ENCODE peak calls at places on chromosomes 4 and X, in six cellular contexts. H is HS-5; W is anterior cingulate cortex; V is activated CD8-positive, alpha-beta T cell treated with anti-CD3 and anti-CD28 coated beads, Interleukin-2, amount 10 ng/mL, durations not matched to agents 7 days and 5 days; Z is Kasumi-1; O is osteocyte. S is an unnamed sample.

GRCh38 chrX:24014388-24015018 is 12.5 kb downstream of the KLHL15 start:
- DNase-seq in H (no peak), W (no peak), V (peak), Z (no peak), O (no peak), S (no peak)

GRCh38 chrX:65994519-65995501 is 45.1 kb downstream of the VSIG4 start:
- DNase-seq in H (no peak), W (no peak), V (no peak), Z (no peak), O (no peak), S (no peak)

GRCh38 chr4:163161536-163162205 is 5.0 kb downstream of the NAF1 start:
- DNase-seq in H (peak), W (no peak), V (no peak), Z (no peak), O (no peak), S (no peak)

GRCh38 chr4:38140643-38141203 is 180.5 kb downstream of the PTTG2 start:
- DNase-seq in H (no peak), W (no peak), V (no peak), Z (no peak), O (no peak), S (no peak)

GRCh38 chr4:152663203-152664066 is 16.4 kb downstream of the TMEM154 start:
- DNase-seq in H (no peak), W (no peak), V (no peak), Z (peak), O (no peak), S (no peak)

GRCh38 chr4:155954118-155954503 is 445 bp upstream of the CTSO start:
- DNase-seq in H (no peak), W (no peak), V (no peak), Z (no peak), O (no peak), S (no peak)

GRCh38 chr4:187209921-187210613 is 486.4 kb upstream of the FAT1 start:
- DNase-seq in H (no peak), W (no peak), V (no peak), Z (no peak), O (no peak), S (no peak)

GRCh38 chr4:21476753-21477152 is 471.8 kb downstream of the KCNIP4 start:
- DNase-seq in H (no peak), W (no peak), V (no peak), Z (peak), O (no peak), S (no peak)

GRCh38 chrX:107686026-107686425 is 57.7 kb downstream of the PRPS1 start:
- DNase-seq in H (no peak), W (no peak), V (no peak), Z (no peak), O (no peak), S (no peak)

GRCh38 chr4:4502694-4503311 is 39.0 kb downstream of the STX18 start:
- DNase-seq in H (no peak), W (no peak), V (peak), Z (peak), O (no peak), S (no peak)

GRCh38 chr4:174934360-174934759 is 16.2 kb downstream of the ADAM29 start:
- DNase-seq in H (no peak), W (no peak), V (no peak), Z (no peak), O (no peak), S (no peak)

GRCh38 chr4:152588869-152589268 is 53.0 kb upstream of the FBXW7 start:
- DNase-seq in H (no peak), W (no peak), V (no peak), Z (no peak), O (no peak), S (no peak)

GRCh38 chr4:8606966-8607365 is 14.4 kb downstream of the CPZ start:
- DNase-seq in H (no peak), W (no peak), V (no peak), Z (no peak), O (no peak), S (no peak)

GRCh38 chr4:73573794-73574528 is 46.3 kb downstream of the RASSF6 start:
- DNase-seq in H (no peak), W (peak), V (peak), Z (peak), O (peak), S (peak)